ENCODE peak calls at places on chromosomes 5 and 9, in eight cellular contexts. R, A, L, Y, P, V, T and E are unnamed samples.
A peak's percentile ranks its signal among the peaks of the same experiment; 100 is the strongest.

GRCh38 chr5:156218364-156219158 is 108.4 kb upstream of the SGCD start:
- DNase-seq in R (no peak), P (no peak), T (no peak), Y (no peak), V (no peak), A (no peak), L (no peak), E (no peak)

GRCh38 chr5:142821733-142822487 is 51.7 kb downstream of the ARHGAP26 start:
- DNase-seq in Y (no peak), A (no peak), V (no peak), P (peak; percentile 45), L (no peak), R (no peak), T (no peak), E (no peak)

GRCh38 chr9:113274474-113275146 is 762 bp downstream of the CDC26 start:
- DNase-seq in V (no peak), Y (no peak), T (no peak), P (no peak), L (peak; percentile 79), R (no peak), A (no peak), E (no peak)

GRCh38 chr5:16428359-16428758 is 37.2 kb downstream of the ZNF622 start:
- DNase-seq in R (no peak), L (no peak), P (no peak), A (no peak), T (no peak), Y (no peak), V (no peak), E (no peak)

GRCh38 chr9:111661802-111662491 is 542 bp downstream of the GNG10 start:
- DNase-seq in P (no peak), Y (peak; percentile 48), V (peak; percentile 88), L (peak; percentile 56), A (peak; percentile 79), R (peak; percentile 37), T (peak; percentile 28), E (no peak)

GRCh38 chr9:33166263-33167083 is 663 bp downstream of the B4GALT1 start:
- DNase-seq in V (no peak), T (peak; percentile 63), Y (no peak), P (no peak), R (peak; percentile 55), A (peak; percentile 87), L (no peak), E (no peak)

GRCh38 chr9:5832543-5833529 is at the start of gene ERMP1:
- DNase-seq in P (peak; percentile 43), A (peak; percentile 90), R (peak; percentile 92), T (peak; percentile 92), Y (peak; percentile 88), V (peak; percentile 96), L (peak; percentile 88), E (peak; percentile 91)

GRCh38 chr5:138233280-138233679 is 20.2 kb upstream of the CDC23 start:
- DNase-seq in P (no peak), L (no peak), A (no peak), R (no peak), T (no peak), Y (no peak), V (no peak), E (no peak)

GRCh38 chr9:134537891-134538520 is 103.6 kb upstream of the COL5A1 start:
- DNase-seq in R (peak; percentile 51), V (no peak), T (no peak), P (no peak), A (no peak), Y (no peak), L (no peak), E (no peak)

GRCh38 chr5:124342027-124342471 is 404.4 kb downstream of the ZNF608 start:
- DNase-seq in T (no peak), L (peak; percentile 12), R (peak; percentile 20), A (no peak), P (no peak), V (no peak), Y (no peak), E (no peak)

GRCh38 chr9:37293664-37294524 is 128.6 kb upstream of the GRHPR start:
- DNase-seq in T (no peak), A (no peak), V (no peak), R (no peak), P (no peak), L (no peak), Y (no peak), E (no peak)

GRCh38 chr5:1409386-1410110 is 35.7 kb downstream of the SLC6A3 start:
- DNase-seq in Y (peak; percentile 52), R (peak; percentile 13), A (no peak), L (peak; percentile 81), V (peak; percentile 66), P (no peak), T (no peak), E (no peak)

GRCh38 chr5:110134963-110135935 is 445.5 kb downstream of the MAN2A1 start:
- DNase-seq in T (no peak), V (no peak), Y (no peak), L (no peak), R (no peak), A (no peak), P (no peak), E (no peak)

GRCh38 chr9:84993105-84993504 is 323.6 kb downstream of the NTRK2 start:
- DNase-seq in T (no peak), L (no peak), Y (no peak), P (no peak), V (no peak), A (no peak), R (no peak), E (no peak)

GRCh38 chr9:138038244-138038671 is 160.7 kb downstream of the CACNA1B start:
- DNase-seq in L (peak; percentile 88), P (no peak), T (no peak), V (no peak), R (no peak), A (no peak), Y (no peak), E (no peak)

GRCh38 chr5:74259572-74259971 is 381.0 kb downstream of the ENC1 start:
- DNase-seq in V (no peak), P (no peak), R (no peak), Y (peak; percentile 46), A (no peak), L (no peak), T (no peak), E (no peak)

GRCh38 chr5:74257645-74258328 is 382.7 kb downstream of the ENC1 start:
- DNase-seq in P (no peak), T (peak; percentile 81), R (peak; percentile 77), Y (no peak), A (peak; percentile 79), V (peak; percentile 73), L (no peak), E (no peak)

GRCh38 chr5:74254257-74254656 is 386.3 kb downstream of the ENC1 start:
- DNase-seq in T (no peak), P (no peak), R (no peak), Y (no peak), A (no peak), V (no peak), L (no peak), E (no peak)

GRCh38 chr5:74255692-74256091 is 384.8 kb downstream of the ENC1 start:
- DNase-seq in V (no peak), Y (no peak), P (no peak), L (no peak), A (no peak), R (no peak), T (no peak), E (no peak)

DNA sequence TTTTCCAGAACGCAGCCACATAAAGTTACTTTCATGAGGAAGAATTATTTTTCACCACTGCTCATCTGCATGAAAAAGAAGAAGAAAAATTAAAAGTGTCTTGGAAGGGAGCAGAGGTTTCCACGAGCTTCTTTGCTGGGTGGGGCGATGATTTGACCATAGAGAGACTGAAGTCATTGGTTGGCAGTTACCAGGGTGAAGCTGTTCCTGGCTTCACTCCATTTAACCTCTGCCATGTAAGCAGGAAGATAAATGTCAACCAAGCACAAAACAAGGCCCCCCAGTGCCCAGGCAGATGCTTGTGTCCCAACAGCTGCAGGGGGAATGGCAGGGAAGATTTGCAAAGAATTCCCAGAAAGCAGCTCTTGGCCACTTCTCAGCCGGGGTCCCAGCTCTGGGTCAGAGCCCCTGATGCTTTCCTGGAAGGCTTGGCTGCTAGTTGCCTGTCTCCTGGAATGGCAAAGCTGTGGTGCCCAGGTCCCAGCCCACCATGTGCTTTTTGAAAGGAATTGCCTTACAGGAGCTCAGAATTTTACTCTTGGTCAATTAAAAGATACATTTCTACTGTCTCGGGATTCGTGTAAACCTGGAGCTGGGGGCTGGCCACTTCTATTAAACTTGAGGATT is 383.5 kb downstream of the ENC1 start:
- DNase-seq in R (no peak), A (no peak), L (no peak), P (no peak), T (no peak), V (peak; percentile 55), Y (no peak), E (no peak)
- H3K27ac ChIP-seq in R (peak overlapping the region; percentile 76), A (peak overlapping the region; percentile 76), L (no peak overlapping the region), P (no peak overlapping the region), T (peak overlapping the region; percentile 77), V (peak overlapping the region; percentile 79), Y (no peak overlapping the region), E (no peak overlapping the region)

DNA sequence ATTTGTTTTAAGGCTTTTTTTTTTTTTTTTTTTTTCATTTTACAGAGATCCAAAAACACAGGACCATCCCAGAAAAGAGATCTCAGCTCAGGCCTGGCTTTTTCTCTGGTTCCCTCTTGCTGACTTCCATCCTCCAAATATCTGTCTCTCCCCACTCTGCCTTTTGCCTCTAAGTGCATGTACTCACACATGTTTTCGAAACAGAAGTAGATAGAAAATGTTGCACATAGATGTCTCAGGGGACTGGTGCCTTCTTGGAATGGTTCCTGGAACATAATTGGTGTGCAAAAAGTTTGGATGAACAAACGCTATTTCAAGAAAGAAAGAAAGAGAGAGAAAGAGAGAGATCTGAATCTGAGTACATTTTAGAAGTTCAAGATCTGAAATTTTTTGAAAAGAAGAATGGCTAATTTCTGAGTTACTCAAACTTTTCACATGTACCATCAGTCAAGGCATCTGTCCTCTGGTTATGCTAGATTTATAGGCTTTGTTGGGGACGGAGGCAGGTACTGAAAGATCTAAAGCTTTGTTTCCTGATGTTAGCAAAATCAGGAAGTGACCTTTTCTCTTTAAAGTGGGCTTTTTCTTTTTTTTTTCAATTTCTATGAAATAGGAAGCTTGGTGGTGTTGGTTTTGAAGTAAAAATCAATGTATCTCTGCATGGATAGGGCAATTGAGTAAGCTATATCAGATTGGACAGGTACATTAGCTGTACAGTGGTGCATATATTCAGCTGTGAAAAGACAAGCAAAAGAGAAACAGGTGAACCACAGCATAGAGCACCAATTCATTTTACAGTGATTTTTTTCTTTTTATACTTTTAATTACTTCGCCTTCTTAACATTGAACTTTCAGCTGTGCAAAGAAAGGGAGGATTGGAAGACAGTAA is 8.5 kb upstream of the TNFSF8 start:
- DNase-seq in L (no peak), T (no peak), R (no peak), Y (no peak), A (no peak), P (no peak), V (no peak), E (no peak)
- H3K27ac ChIP-seq in L (no peak overlapping the region), T (no peak overlapping the region), R (no peak overlapping the region), Y (no peak overlapping the region), A (no peak overlapping the region), P (no peak overlapping the region), V (no peak overlapping the region), E (no peak overlapping the region)

GRCh38 chr5:107469064-107469463 is 201.7 kb downstream of the EFNA5 start:
- DNase-seq in Y (no peak), T (no peak), R (no peak), A (no peak), V (no peak), L (no peak), P (no peak), E (no peak)
- H3K27ac ChIP-seq in Y (no peak overlapping the region), T (no peak overlapping the region), R (peak overlapping the region; percentile 51), A (peak overlapping the region; percentile 21), V (peak overlapping the region; percentile 63), L (peak overlapping the region; percentile 81), P (peak overlapping the region; percentile 32), E (no peak overlapping the region)

GRCh38 chr5:169814522-169814921 is 165.8 kb downstream of the INSYN2B start:
- DNase-seq in Y (no peak), T (no peak), A (no peak), P (no peak), R (no peak), L (no peak), V (no peak), E (no peak)
- H3K27ac ChIP-seq in Y (no peak overlapping the region), T (no peak overlapping the region), A (no peak overlapping the region), P (no peak overlapping the region), R (no peak overlapping the region), L (no peak overlapping the region), V (no peak overlapping the region), E (no peak overlapping the region)